ENCODE peak calls at places on chromosomes 16 and 17, in four cellular contexts. P, U, X and Z are unnamed samples. For H3K9me3, the result is how much of the 10 kb centered on the place peaks cover.

GRCh38 chr17:80903041-80903611 is 88.5 kb upstream of the CHMP6 start:
- DNase-seq in P (no peak), U (no peak), X (no peak), Z (no peak)

GRCh38 chr17:55622547-55622946 is 100.1 kb downstream of the TMEM100 start:
- DNase-seq in P (no peak), U (no peak), X (no peak), Z (no peak)

GRCh38 chr16:10878644-10879498 is 1.9 kb downstream of the CIITA start:
- DNase-seq in P (peak), U (peak), X (peak), Z (no peak)

GRCh38 chr17:36901506-36901905 is 35.8 kb upstream of the LHX1 start:
- DNase-seq in P (no peak), U (no peak), X (peak), Z (no peak)

GRCh38 chr16:12398029-12398735 is 405.5 kb downstream of the CPPED1 start:
- DNase-seq in P (no peak), U (no peak), X (no peak), Z (no peak)

GRCh38 chr17:78058581-78058980 is 70.0 kb downstream of the TMC6 start:
- DNase-seq in P (no peak), U (no peak), X (no peak), Z (no peak)

GRCh38 chr17:48322060-48322459 is 108.0 kb downstream of the SKAP1 start:
- DNase-seq in P (peak), U (no peak), X (peak), Z (no peak)

GRCh38 chr17:68389041-68389440 is 68.3 kb downstream of the WIPI1 start:
- DNase-seq in P (no peak), U (no peak), X (no peak), Z (no peak)

GRCh38 chr17:41367426-41368075 is 2.1 kb downstream of the KRT33B start:
- DNase-seq in P (peak), U (no peak), X (peak), Z (no peak)

GRCh38 chr16:4936181-4936990 is 562 bp downstream of the PPL start:
- DNase-seq in P (peak), U (peak), X (peak), Z (no peak)

GRCh38 chr16:16037970-16038369 is 88.6 kb downstream of the ABCC1 start:
- DNase-seq in P (no peak), U (no peak), X (no peak), Z (no peak)

GRCh38 chr16:85785927-85786326 is 13.4 kb downstream of the EMC8 start:
- DNase-seq in P (no peak), U (no peak), X (no peak), Z (no peak)

GRCh38 chr17:36524428-36524876 is 10.2 kb downstream of the MYO19 start:
- DNase-seq in P (peak), U (no peak), X (peak), Z (no peak)

GRCh38 chr17:73506470-73507435 is 137.5 kb downstream of the SDK2 start:
- DNase-seq in P (peak), U (peak), X (no peak), Z (no peak)

GRCh38 chr16:85037050-85037410 is 9.4 kb downstream of the KIAA0513 start:
- DNase-seq in P (peak), U (no peak), X (peak), Z (peak)

DNA sequence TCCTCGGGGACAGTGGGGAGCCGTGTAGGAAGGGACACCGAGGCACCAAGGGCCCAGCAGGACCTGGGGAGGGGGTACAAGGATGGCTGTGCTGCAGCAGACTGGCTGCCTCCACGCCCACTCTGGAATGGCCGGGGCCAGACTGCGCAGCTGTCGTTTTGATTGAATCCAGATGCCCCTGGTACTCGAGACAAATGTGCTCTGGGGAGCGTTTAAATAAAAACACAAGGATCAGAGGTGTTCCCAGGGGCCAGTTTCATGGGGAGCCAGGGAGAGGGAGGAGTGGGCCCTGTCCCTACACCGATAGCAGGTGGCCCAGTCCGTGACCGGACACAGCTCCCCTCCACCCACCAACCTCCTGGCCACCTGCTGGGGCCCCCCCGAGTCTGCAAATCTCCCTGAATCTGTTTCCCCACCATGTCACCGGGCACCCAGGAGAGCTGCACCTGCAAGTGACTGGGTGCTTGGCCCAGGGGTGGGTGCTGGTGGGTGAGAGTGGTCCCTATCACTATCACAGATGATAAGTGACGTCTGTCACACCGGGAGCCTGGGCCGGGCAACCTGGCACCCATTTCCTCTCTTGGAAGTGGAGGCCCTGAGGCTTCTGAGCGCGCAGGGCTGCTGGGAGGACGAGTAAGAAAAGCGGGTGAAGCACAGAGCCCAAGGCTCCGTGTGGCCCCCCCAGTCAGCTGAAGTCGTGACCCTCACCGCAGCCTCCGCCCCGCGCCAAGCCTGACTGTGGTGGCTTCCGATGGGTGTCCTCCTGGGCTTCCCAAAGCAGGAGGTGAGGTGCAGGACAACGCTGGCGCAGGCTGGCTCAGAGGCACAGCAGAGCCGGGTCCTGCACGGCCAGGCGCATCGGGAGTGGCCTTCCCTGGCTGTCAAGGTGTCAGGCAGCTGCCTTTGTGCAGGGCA is 21.2 kb upstream of the ACSF3 start:
- DNase-seq in P (no peak), U (peak), X (peak), Z (no peak)
- H3K9me3 ChIP-seq in P (under half), U (under half), X (under half), Z (under half)

GRCh38 chr17:9294661-9295210 is 273.4 kb downstream of the NTN1 start:
- DNase-seq in P (no peak), U (no peak), X (no peak), Z (no peak)

GRCh38 chr17:9299695-9300094 is 275.9 kb downstream of the STX8 start:
- DNase-seq in P (no peak), U (no peak), X (no peak), Z (no peak)

GRCh38 chr17:9298135-9298534 is 276.8 kb downstream of the NTN1 start:
- DNase-seq in P (no peak), U (no peak), X (no peak), Z (no peak)

GRCh38 chr17:9298776-9299295 is 276.8 kb downstream of the STX8 start:
- DNase-seq in P (no peak), U (no peak), X (no peak), Z (no peak)
- TF ChIP-seq EZH2phosphoT487 in P (no peak), U (no peak), X (no peak), Z (no peak)

DNA sequence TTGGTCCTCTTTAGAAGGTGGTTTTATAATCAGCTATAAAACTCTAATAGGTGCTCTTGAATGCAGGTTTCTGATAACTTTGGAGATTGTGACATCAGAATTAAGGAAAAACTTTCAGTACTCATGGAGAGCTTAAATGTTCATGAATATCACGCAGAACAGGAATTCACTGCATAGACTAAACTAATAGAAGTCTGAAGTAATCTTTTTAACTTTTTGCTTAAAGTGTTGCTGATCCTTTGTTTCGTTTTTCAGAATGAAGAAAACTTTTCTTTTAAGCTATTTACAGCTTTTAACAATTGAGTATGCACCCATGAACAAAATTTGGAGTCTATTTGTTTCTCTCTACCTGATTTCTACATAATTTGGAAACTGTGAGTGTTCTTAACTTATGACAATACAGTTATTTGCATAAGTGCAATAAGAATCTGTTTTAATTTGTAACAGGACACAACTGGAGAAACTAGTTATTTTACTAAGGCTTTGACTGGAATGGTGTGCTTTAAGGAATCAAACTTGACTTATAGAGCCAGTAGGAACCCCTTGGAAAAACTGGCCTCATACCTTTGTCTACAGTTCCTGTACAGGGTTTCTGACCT is 17.0 kb upstream of the TRIM25 start:
- DNase-seq in P (no peak), U (no peak), X (no peak), Z (no peak)
- H3K9me3 ChIP-seq in P (under half), U (under half), X (under half), Z (under half)

GRCh38 chr17:5078106-5079028 is at the start of gene ZFP3:
- DNase-seq in P (peak), U (peak), X (peak), Z (no peak)
- TF ChIP-seq EZH2phosphoT487 in P (no peak), U (no peak), X (no peak), Z (no peak)